ENCODE peak calls at places on chromosome 1, in four cellular contexts. One of them, this sample, is unnamed.

GRCh38 chr1:20164694-20165202 is 21.1 kb upstream of the UBXN10 start:
- DNase-seq in GM03348: no peak
- DNase-seq in stromal cell of bone marrow: no peak
- DNase-seq in naive thymus-derived CD8-positive, alpha-beta T cell: no peak
- DNase-seq in this sample: no peak

GRCh38 chr1:95067069-95067468 is 5.7 kb downstream of the ALG14 start:
- DNase-seq in GM03348: no peak
- DNase-seq in stromal cell of bone marrow: no peak
- DNase-seq in naive thymus-derived CD8-positive, alpha-beta T cell: no peak
- DNase-seq in this sample: no peak

GRCh38 chr1:14817223-14818170 is 219.0 kb downstream of the KAZN start:
- DNase-seq in GM03348: peak
- DNase-seq in stromal cell of bone marrow: no peak
- DNase-seq in naive thymus-derived CD8-positive, alpha-beta T cell: no peak
- DNase-seq in this sample: no peak

GRCh38 chr1:41320860-41321259 is 40.4 kb upstream of the FOXO6 start:
- DNase-seq in GM03348: no peak
- DNase-seq in stromal cell of bone marrow: no peak
- DNase-seq in naive thymus-derived CD8-positive, alpha-beta T cell: no peak
- DNase-seq in this sample: no peak

GRCh38 chr1:225987491-225988316 is 11.4 kb downstream of the SDE2 start:
- DNase-seq in GM03348: peak
- DNase-seq in stromal cell of bone marrow: no peak
- DNase-seq in naive thymus-derived CD8-positive, alpha-beta T cell: no peak
- DNase-seq in this sample: no peak

GRCh38 chr1:30648408-30649000 is 74.9 kb downstream of the MATN1 start:
- DNase-seq in GM03348: no peak
- DNase-seq in stromal cell of bone marrow: no peak
- DNase-seq in naive thymus-derived CD8-positive, alpha-beta T cell: no peak
- DNase-seq in this sample: no peak

GRCh38 chr1:224906340-224906739 is 23.1 kb upstream of the DNAH14 start:
- DNase-seq in GM03348: no peak
- DNase-seq in stromal cell of bone marrow: no peak
- DNase-seq in naive thymus-derived CD8-positive, alpha-beta T cell: no peak
- DNase-seq in this sample: no peak

GRCh38 chr1:221634606-221635005 is 107.3 kb downstream of the DUSP10 start:
- DNase-seq in GM03348: no peak
- DNase-seq in stromal cell of bone marrow: no peak
- DNase-seq in naive thymus-derived CD8-positive, alpha-beta T cell: no peak
- DNase-seq in this sample: no peak

GRCh38 chr1:239997515-239998311 is 94.0 kb upstream of the FMN2 start:
- DNase-seq in GM03348: peak
- DNase-seq in stromal cell of bone marrow: no peak
- DNase-seq in naive thymus-derived CD8-positive, alpha-beta T cell: no peak
- DNase-seq in this sample: no peak

GRCh38 chr1:41404308-41404755 is 43.1 kb downstream of the FOXO6 start:
- DNase-seq in GM03348: no peak
- DNase-seq in stromal cell of bone marrow: no peak
- DNase-seq in naive thymus-derived CD8-positive, alpha-beta T cell: peak
- DNase-seq in this sample: peak

This sample was measured in T-cell.